ENCODE peak calls at places on chromosomes 11 and 22, in seven cellular contexts. S is tibial artery; E is neuronal stem cell; C is endodermal cell; F is prostate gland; J is mammary epithelial cell; Y is CD8-positive, alpha-beta memory T cell. U is an unnamed sample.
A peak's percentile ranks its signal among the peaks of the same experiment; 100 is the strongest.

GRCh38 chr22:27919943-27920755 is 1.1 kb upstream of the PITPNB start:
- DNase-seq in S (peak; percentile 74), E (peak; percentile 54), C (peak; percentile 79), F (no peak), J (peak; percentile 58), Y (no peak), U (no peak)

GRCh38 chr11:11521306-11522002 is 100.4 kb downstream of the GALNT18 start:
- DNase-seq in S (no peak), E (no peak), C (no peak), F (no peak), J (no peak), Y (no peak), U (peak; percentile 54)

GRCh38 chr11:96306933-96307747 is 35.9 kb downstream of the MAML2 start:
- DNase-seq in S (peak; percentile 91), E (peak; percentile 42), C (peak; percentile 69), F (peak; percentile 86), J (peak; percentile 99), Y (no peak), U (peak; percentile 91)

GRCh38 chr11:59174664-59175033 is 2.7 kb downstream of the DTX4 start:
- DNase-seq in S (no peak), E (no peak), C (no peak), F (no peak), J (peak; percentile 94), Y (no peak), U (peak; percentile 25)

GRCh38 chr11:2566223-2567025 is 121.6 kb downstream of the KCNQ1 start:
- DNase-seq in S (peak; percentile 59), E (no peak), C (peak; percentile 51), F (no peak), J (no peak), Y (peak; percentile 34), U (no peak)

GRCh38 chr11:14942735-14943134 is 29.4 kb downstream of the CALCA start:
- DNase-seq in S (no peak), E (no peak), C (no peak), F (no peak), J (no peak), Y (no peak), U (no peak)

GRCh38 chr11:59943996-59944395 is 5.8 kb downstream of the OOSP1 start:
- DNase-seq in S (no peak), E (no peak), C (peak; percentile 70), F (no peak), J (no peak), Y (no peak), U (no peak)

GRCh38 chr11:134101292-134101691 is 32.4 kb downstream of the JAM3 start:
- DNase-seq in S (no peak), E (no peak), C (no peak), F (no peak), J (no peak), Y (no peak), U (no peak)

GRCh38 chr11:2348986-2349385 is 28.1 kb upstream of the CD81 start:
- DNase-seq in S (no peak), E (no peak), C (no peak), F (no peak), J (peak; percentile 8), Y (no peak), U (no peak)

GRCh38 chr11:104826772-104827171 is 71.5 kb downstream of the CASP12 start:
- DNase-seq in S (no peak), E (no peak), C (no peak), F (no peak), J (no peak), Y (no peak), U (no peak)

GRCh38 chr11:100105605-100106358 is 581.3 kb upstream of the ARHGAP42 start:
- DNase-seq in S (no peak), E (no peak), C (peak; percentile 69), F (no peak), J (no peak), Y (no peak), U (no peak)

GRCh38 chr11:111982019-111982464 is 43.2 kb upstream of the DLAT start:
- DNase-seq in S (no peak), E (peak; percentile 57), C (peak; percentile 95), F (peak; percentile 87), J (peak; percentile 59), Y (peak; percentile 62), U (peak; percentile 82)

GRCh38 chr11:5394091-5394490 is 10.5 kb downstream of the OR51M1 start:
- DNase-seq in S (no peak), E (no peak), C (no peak), F (no peak), J (no peak), Y (no peak), U (no peak)

GRCh38 chr11:61297741-61298140 is 2.6 kb upstream of the VWCE start:
- DNase-seq in S (no peak), E (no peak), C (no peak), F (peak; percentile 67), J (peak; percentile 97), Y (no peak), U (no peak)

GRCh38 chr11:48087974-48088681 is 107.8 kb downstream of the PTPRJ start:
- DNase-seq in S (no peak), E (no peak), C (peak; percentile 36), F (peak; percentile 70), J (no peak), Y (no peak), U (peak; percentile 47)

GRCh38 chr11:72378704-72379383 is 55.5 kb downstream of the CLPB start:
- DNase-seq in S (peak; percentile 91), E (no peak), C (no peak), F (no peak), J (no peak), Y (no peak), U (peak; percentile 71)

GRCh38 chr11:78268516-78269410 is 80.0 kb downstream of the USP35 start:
- DNase-seq in S (no peak), E (no peak), C (no peak), F (no peak), J (no peak), Y (no peak), U (no peak)

GRCh38 chr11:106421673-106422292 is 344.3 kb downstream of the AASDHPPT start:
- DNase-seq in S (no peak), E (no peak), C (no peak), F (no peak), J (no peak), Y (no peak), U (no peak)

GRCh38 chr22:30183861-30184278 is 62.7 kb downstream of the LIF start:
- DNase-seq in S (no peak), E (no peak), C (no peak), F (no peak), J (peak; percentile 27), Y (no peak), U (no peak)

GRCh38 chr11:12556788-12557384 is 117.3 kb upstream of the TEAD1 start:
- DNase-seq in S (peak; percentile 84), E (peak; percentile 35), C (peak; percentile 88), F (no peak), J (no peak), Y (no peak), U (peak; percentile 75)

GRCh38 chr22:45977551-45978274 is 751 bp upstream of the WNT7B start:
- DNase-seq in S (no peak), E (peak; percentile 52), C (peak; percentile 80), F (peak; percentile 31), J (no peak), Y (no peak), U (no peak)

GRCh38 chr11:83292709-83293435 is 6.7 kb upstream of the CCDC90B start:
- DNase-seq in S (no peak), E (peak; percentile 58), C (peak; percentile 72), F (peak; percentile 41), J (peak; percentile 50), Y (peak; percentile 47), U (no peak)

GRCh38 chr22:36055376-36056310 is 27.0 kb upstream of the RBFOX2 start:
- DNase-seq in S (no peak), E (no peak), C (no peak), F (no peak), J (no peak), Y (no peak), U (no peak)

GRCh38 chr11:79244175-79244804 is 196.5 kb downstream of the TENM4 start:
- DNase-seq in S (no peak), E (no peak), C (no peak), F (no peak), J (peak; percentile 94), Y (no peak), U (no peak)

GRCh38 chr22:48880749-48881148 is 946.9 kb downstream of the BRD1 start:
- DNase-seq in S (no peak), E (no peak), C (peak; percentile 22), F (no peak), J (no peak), Y (peak; percentile 20), U (no peak)

GRCh38 chr22:32805586-32805881 is 4.0 kb downstream of the TIMP3 start:
- DNase-seq in S (no peak), E (no peak), C (no peak), F (no peak), J (no peak), Y (no peak), U (no peak)
- H3K4me3 ChIP-seq in S (peak overlapping the region; percentile 81), E (no peak overlapping the region), C (no peak overlapping the region), F (no peak overlapping the region), J (no peak overlapping the region), Y (no peak overlapping the region), U (no peak overlapping the region)

GRCh38 chr11:125211191-125211953 is 46.8 kb downstream of the PKNOX2 start:
- DNase-seq in S (no peak), E (no peak), C (peak; percentile 79), F (peak; percentile 8), J (no peak), Y (no peak), U (no peak)
- H3K27me3 ChIP-seq in S (no peaks in the 10 kb centered on the region), E (no peaks in the 10 kb centered on the region), C (no peaks in the 10 kb centered on the region), F (no peaks in the 10 kb centered on the region), J (peaks cover 2% of the 10 kb centered on the region), Y (peaks cover 6% of the 10 kb centered on the region), U (no peaks in the 10 kb centered on the region)

DNA sequence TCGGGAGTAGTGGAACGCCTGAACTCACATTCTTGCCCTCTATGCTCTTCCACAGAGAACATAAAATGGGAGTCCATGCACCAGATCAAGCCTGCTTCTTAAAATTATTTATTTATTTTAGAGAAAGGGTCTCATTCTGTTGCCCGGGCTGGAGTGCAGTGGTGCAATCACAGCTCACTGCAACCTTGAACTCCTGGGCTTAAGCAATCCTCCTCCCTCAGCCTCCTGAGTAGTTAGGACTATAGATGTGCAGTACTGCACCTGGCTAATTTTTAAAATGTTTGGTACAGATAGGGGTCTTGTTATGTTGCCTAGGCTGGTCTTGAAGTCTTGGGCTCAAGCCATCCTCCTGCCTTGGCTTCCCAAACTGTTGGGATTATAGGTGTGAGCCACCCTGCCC is 13.0 kb downstream of the SLC6A5 start:
- DNase-seq in S (no peak), E (no peak), C (no peak), F (no peak), J (no peak), Y (no peak), U (no peak)
- H3K4me1 ChIP-seq in S (no peaks in the 10 kb centered on the region), E (peaks cover 4% of the 10 kb centered on the region), C (peaks cover 8% of the 10 kb centered on the region), F (no peaks in the 10 kb centered on the region), J (peaks cover 22% of the 10 kb centered on the region), Y (no peaks in the 10 kb centered on the region), U (no peaks in the 10 kb centered on the region)

DNA sequence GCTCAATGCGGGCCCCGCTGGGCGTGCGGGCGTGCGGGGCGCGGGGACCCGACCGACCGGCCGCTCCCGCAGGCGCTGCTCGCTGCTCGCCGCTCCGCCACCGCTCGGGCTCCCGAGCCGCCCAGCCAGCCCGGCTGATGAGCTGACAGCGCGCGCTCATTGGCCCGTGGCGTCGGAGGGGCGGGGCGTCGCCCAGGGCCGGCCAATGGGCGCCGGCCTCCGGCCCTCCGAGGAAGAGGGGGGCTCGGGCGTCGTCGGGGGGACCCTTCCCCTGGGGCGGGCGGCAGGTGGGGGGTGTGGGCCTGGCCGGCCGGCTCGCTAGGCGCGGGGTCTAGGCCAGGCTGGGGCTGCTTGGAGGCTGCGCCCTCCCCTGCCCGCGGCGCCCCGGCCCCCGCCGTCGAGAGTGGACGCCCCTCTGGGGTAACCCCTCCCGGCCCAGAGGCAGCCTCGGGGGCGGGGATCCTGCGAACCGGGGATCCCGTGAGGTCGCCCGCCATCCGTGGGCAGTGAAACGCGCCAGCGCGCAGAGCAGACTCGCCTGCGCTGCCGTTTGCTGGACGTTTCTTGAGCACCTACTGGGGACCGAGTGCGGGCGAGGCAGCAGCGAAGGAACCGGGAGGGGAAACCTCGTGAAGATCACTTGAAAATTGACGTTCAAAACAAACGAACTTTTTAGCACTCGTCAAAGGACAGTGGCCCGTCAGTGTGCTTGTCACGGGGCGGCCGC is at the start of gene SCUBE1:
- DNase-seq in S (no peak), E (peak; percentile 87), C (peak; percentile 91), F (peak; percentile 51), J (peak; percentile 14), Y (peak; percentile 52), U (peak; percentile 40)
- H3K4me3 ChIP-seq in S (peak within 1 kb of the TSS; percentile 49), E (peak within 1 kb of the TSS; percentile 84), C (no peak within 1 kb of the TSS), F (peak within 1 kb of the TSS; percentile 22), J (no peak within 1 kb of the TSS), Y (no peak within 1 kb of the TSS), U (no peak within 1 kb of the TSS)